ENCODE peak calls at places on chromosomes 13 and 19, in four cellular contexts. K is GM06990, E is fibroblast of the aortic adventitia, N is heart right ventricle. W is an unnamed sample.

GRCh38 chr19:37953125-37953524 is 46.1 kb downstream of the SIPA1L3 start:
- DNase-seq in E (no peak), K (no peak), N (no peak), W (no peak)

GRCh38 chr19:2540646-2541454 is 64.9 kb downstream of the GADD45B start:
- DNase-seq in K (no peak), N (peak), E (peak), W (peak)

GRCh38 chr13:99988469-99989375 is 7.1 kb downstream of the ZIC2 start:
- DNase-seq in N (no peak), K (no peak), E (no peak), W (no peak)

GRCh38 chr13:81104316-81104715 is 763.4 kb upstream of the SPRY2 start:
- DNase-seq in E (no peak), N (no peak), K (no peak), W (no peak)

GRCh38 chr13:112616586-112617381 is 28.8 kb upstream of the TUBGCP3 start:
- DNase-seq in N (no peak), K (no peak), E (peak), W (peak)

GRCh38 chr13:26051231-26052135 is at the start of gene SHISA2:
- DNase-seq in K (no peak), E (peak), N (peak), W (peak)

GRCh38 chr19:28700176-28700575 is 512.8 kb downstream of the UQCRFS1 start:
- DNase-seq in K (no peak), N (no peak), E (peak), W (no peak)

GRCh38 chr19:33472696-33473624 is 48.6 kb downstream of the PEPD start:
- DNase-seq in K (no peak), E (peak), N (no peak), W (peak)

GRCh38 chr13:30618186-30618937 is 642 bp downstream of the USPL1 start:
- DNase-seq in N (no peak), K (peak), E (no peak), W (no peak)

GRCh38 chr19:6739390-6739883 is at the start of gene TRIP10:
- DNase-seq in K (peak), N (peak), E (peak), W (peak)

GRCh38 chr13:60226507-60226906 is 62.8 kb upstream of the DIAPH3 start:
- DNase-seq in K (no peak), N (no peak), E (peak), W (peak)

GRCh38 chr13:97222934-97223710 is 989 bp downstream of the MBNL2 start:
- DNase-seq in E (peak), K (no peak), N (no peak), W (no peak)

GRCh38 chr13:29771247-29771646 is 79.2 kb downstream of the UBL3 start:
- DNase-seq in N (no peak), E (peak), K (no peak), W (peak)

GRCh38 chr13:40153516-40153915 is 498.1 kb downstream of the COG6 start:
- DNase-seq in K (no peak), N (peak), E (no peak), W (no peak)

GRCh38 chr13:29523199-29523931 is 72.1 kb downstream of the SLC7A1 start:
- DNase-seq in E (peak), K (no peak), N (peak), W (peak)

GRCh38 chr13:67123165-67123564 is 107.0 kb downstream of the PCDH9 start:
- DNase-seq in K (no peak), N (no peak), E (no peak), W (no peak)

GRCh38 chr19:14408641-14409120 is 10.5 kb downstream of the DDX39A start:
- DNase-seq in K (no peak), N (no peak), E (peak), W (no peak)

GRCh38 chr13:26074706-26075105 is 22.9 kb upstream of the SHISA2 start:
- DNase-seq in K (no peak), N (no peak), E (peak), W (peak)

GRCh38 chr19:18855647-18856384 is 24.1 kb downstream of the UPF1 start:
- DNase-seq in N (no peak), K (no peak), E (no peak), W (no peak)

GRCh38 chr19:31500921-31501320 is 151.7 kb upstream of the TSHZ3 start:
- DNase-seq in E (no peak), N (no peak), K (no peak), W (no peak)

GRCh38 chr19:50607874-50608785 is 31.6 kb downstream of the SYT3 start:
- DNase-seq in K (peak), N (peak), E (peak), W (peak)
- TF ChIP-seq CTCF in K (peak), N (peak), E (peak), W (peak)

GRCh38 chr19:41808663-41809566 is 12.5 kb downstream of the CEACAM3 start:
- DNase-seq in N (peak), K (no peak), E (no peak), W (no peak)
- H3K4me3 ChIP-seq in N (no peak), K (no peak), E (no peak), W (no peak)

DNA sequence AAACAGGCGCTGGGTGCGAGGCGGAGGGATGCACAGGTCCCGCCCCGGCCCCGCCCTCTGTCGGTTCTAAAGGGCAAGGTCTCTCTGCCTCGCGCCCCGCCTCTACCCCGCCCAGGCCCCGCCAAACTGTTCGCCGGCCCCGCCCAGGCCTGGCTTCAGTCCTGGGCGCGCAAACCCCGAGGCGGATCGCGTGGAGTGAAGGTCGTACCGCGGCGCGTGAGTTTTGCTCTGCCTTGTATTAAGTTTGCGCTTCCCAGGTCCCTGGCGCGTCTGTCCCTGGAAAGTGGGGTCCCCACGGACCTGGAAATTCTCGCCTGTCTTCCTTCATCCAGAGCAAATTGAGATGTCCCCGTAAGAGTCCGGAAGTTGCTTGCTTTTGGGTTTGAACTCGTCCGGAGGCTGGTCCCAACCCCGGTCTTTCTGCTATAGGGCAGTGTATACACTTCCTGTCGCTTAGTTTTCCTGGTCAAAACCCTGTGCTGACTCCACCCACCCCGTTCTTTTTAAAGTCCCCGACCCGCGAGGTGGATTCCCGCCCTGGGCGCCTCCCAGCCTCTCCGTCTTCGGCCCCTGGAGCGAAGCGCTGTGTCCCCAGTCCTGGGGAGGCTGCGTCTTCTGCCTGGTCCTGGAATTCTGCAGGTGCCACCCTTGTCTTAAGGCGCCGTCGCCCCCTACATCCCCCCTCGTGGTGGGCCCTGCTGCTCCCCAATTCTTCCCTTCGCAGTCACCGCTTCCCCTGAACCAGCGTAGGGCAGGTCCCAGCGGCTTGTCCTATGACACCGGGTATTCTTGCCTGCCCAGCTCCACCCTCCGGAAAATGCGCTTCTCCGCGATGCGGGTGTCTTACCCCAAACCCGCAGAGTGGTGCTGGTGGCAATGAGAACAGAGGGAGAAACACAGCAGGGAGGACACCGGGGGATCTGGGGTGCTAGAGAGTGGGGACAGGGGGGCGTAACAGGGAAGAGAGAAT is 8.6 kb downstream of the ZNF808 start:
- DNase-seq in N (peak), E (peak), K (peak), W (peak)
- TF ChIP-seq CTCF in N (peak), E (peak), K (no peak), W (no peak)

GRCh38 chr13:113769881-113770280 is 10.9 kb downstream of the TMEM255B start:
- DNase-seq in N (no peak), K (no peak), E (no peak), W (no peak)

GRCh38 chr13:113766035-113766800 is 7.2 kb downstream of the TMEM255B start:
- DNase-seq in K (no peak), N (no peak), E (no peak), W (no peak)

GRCh38 chr13:113769106-113769505 is 10.1 kb downstream of the TMEM255B start:
- DNase-seq in K (no peak), N (no peak), E (no peak), W (no peak)

GRCh38 chr13:113767366-113767765 is 8.3 kb downstream of the TMEM255B start:
- DNase-seq in N (no peak), K (no peak), E (no peak), W (no peak)

GRCh38 chr13:113768018-113768905 is 9.2 kb downstream of the TMEM255B start:
- DNase-seq in N (no peak), E (no peak), K (no peak), W (no peak)
- H3K4me3 ChIP-seq in N (no peak), E (no peak), K (no peak), W (no peak)

GRCh38 chr19:55640577-55641375 is at the start of gene ZNF580:
- DNase-seq in K (peak), N (peak), E (peak), W (peak)

GRCh38 chr19:55636723-55637122 is 4.1 kb upstream of the ZNF580 start:
- DNase-seq in K (no peak), E (no peak), N (peak), W (no peak)

GRCh38 chr19:55640043-55640576 is 692 bp upstream of the ZNF580 start:
- DNase-seq in N (peak), K (peak), E (peak), W (peak)

GRCh38 chr19:55637534-55637933 is 3.3 kb upstream of the ZNF580 start:
- DNase-seq in N (peak), K (no peak), E (no peak), W (no peak)

DNA sequence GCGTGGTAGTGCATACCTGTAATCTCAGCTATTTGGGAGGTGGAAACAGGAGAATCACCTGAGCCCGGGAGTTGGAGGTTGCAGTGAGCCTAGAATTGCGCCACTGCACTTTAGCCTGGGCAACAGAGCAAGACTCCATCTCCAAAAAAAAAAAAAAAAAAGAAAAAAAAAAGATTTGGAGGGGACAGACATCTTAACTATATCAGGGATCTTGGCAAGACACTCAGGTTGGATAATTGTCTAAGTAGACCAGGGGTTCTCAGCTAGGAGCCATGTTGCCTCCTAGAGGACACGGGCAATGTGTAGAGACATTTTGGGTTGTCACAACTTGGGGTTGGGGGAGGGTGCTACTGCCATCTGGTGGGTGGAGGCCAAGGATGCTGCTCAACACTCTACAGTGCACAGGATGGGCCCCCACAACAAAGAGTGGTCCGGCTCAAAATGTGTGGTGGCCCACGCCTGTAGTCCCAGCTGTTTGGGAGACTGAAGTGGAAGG is 1.9 kb upstream of the ZNF580 start:
- DNase-seq in N (peak), K (no peak), E (no peak), W (peak)
- TF ChIP-seq CTCF in N (peak), K (peak), E (peak), W (peak)

GRCh38 chr13:33789067-33789606 is 28.8 kb upstream of the RFC3 start:
- DNase-seq in N (no peak), K (no peak), E (no peak), W (no peak)
- H3K4me3 ChIP-seq in N (no peak), K (no peak), E (no peak), W (no peak)

DNA sequence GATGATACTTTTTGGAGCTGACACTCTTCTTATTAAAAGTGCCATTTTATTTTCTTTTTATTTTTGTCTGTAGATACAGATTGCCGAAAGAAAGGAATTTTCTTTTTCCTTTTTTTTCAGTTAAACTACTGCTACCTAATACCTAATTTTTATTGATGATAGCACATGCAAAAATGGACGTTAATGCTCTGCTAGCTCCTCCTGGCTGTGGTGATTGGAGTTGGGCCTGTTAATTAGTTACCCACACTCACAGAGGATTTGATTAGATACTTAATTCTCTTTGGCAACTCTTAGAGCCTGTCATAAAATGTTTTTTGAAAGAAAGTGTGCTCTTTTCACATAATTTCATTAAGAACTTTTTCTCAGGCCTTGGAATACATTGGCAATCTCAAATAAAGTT is 366.8 kb downstream of the DCT start:
- DNase-seq in K (no peak), E (no peak), N (no peak), W (no peak)
- TF ChIP-seq CTCF in K (no peak), E (no peak), N (no peak), W (no peak)